ENCODE peak calls at places on chromosome 4, in five cellular contexts. One of them, this sample, is unnamed.

GRCh38 chr4:158769175-158769831 is 477 bp downstream of the FNIP2 start:
- DNase-seq in OCI-LY7: no peak
- DNase-seq in IMR-90: no peak
- DNase-seq in fibroblast of lung: peak; percentile 16
- DNase-seq in PC-9: peak; percentile 15
- DNase-seq in this sample: peak; percentile 69

GRCh38 chr4:2301806-2302205 is 39.9 kb upstream of the MXD4 start:
- DNase-seq in PC-9: no peak
- DNase-seq in IMR-90: no peak
- DNase-seq in OCI-LY7: no peak
- DNase-seq in fibroblast of lung: peak; percentile 31
- DNase-seq in this sample: no peak

GRCh38 chr4:112857461-112857860 is 192.0 kb upstream of the ANK2 start:
- DNase-seq in fibroblast of lung: peak; percentile 76
- DNase-seq in IMR-90: peak; percentile 80
- DNase-seq in PC-9: no peak
- DNase-seq in OCI-LY7: no peak
- DNase-seq in this sample: peak; percentile 94

GRCh38 chr4:53119685-53120084 is 246.2 kb downstream of the SCFD2 start:
- DNase-seq in OCI-LY7: no peak
- DNase-seq in fibroblast of lung: peak; percentile 44
- DNase-seq in PC-9: no peak
- DNase-seq in IMR-90: peak; percentile 75
- DNase-seq in this sample: peak; percentile 82

GRCh38 chr4:88706574-88706973 is 8.9 kb upstream of the NAP1L5 start:
- DNase-seq in fibroblast of lung: peak; percentile 82
- DNase-seq in OCI-LY7: no peak
- DNase-seq in PC-9: no peak
- DNase-seq in IMR-90: peak; percentile 77
- DNase-seq in this sample: peak; percentile 83

GRCh38 chr4:126267689-126268088 is 952.9 kb downstream of the FAT4 start:
- DNase-seq in fibroblast of lung: peak; percentile 60
- DNase-seq in OCI-LY7: no peak
- DNase-seq in PC-9: no peak
- DNase-seq in IMR-90: peak; percentile 43
- DNase-seq in this sample: peak; percentile 61

GRCh38 chr4:8676676-8677075 is 84.1 kb downstream of the CPZ start:
- DNase-seq in IMR-90: no peak
- DNase-seq in fibroblast of lung: no peak
- DNase-seq in PC-9: no peak
- DNase-seq in OCI-LY7: no peak
- DNase-seq in this sample: no peak

GRCh38 chr4:15656038-15656470 is 897 bp upstream of the FBXL5 start:
- DNase-seq in PC-9: no peak
- DNase-seq in IMR-90: no peak
- DNase-seq in OCI-LY7: no peak
- DNase-seq in fibroblast of lung: no peak
- DNase-seq in this sample: no peak

GRCh38 chr4:134544303-134544761 is 342.7 kb upstream of the PABPC4L start:
- DNase-seq in IMR-90: no peak
- DNase-seq in fibroblast of lung: no peak
- DNase-seq in PC-9: no peak
- DNase-seq in OCI-LY7: no peak
- DNase-seq in this sample: peak; percentile 37

GRCh38 chr4:26105372-26105771 is 191.4 kb downstream of the SMIM20 start:
- DNase-seq in fibroblast of lung: peak; percentile 36
- DNase-seq in PC-9: no peak
- DNase-seq in OCI-LY7: no peak
- DNase-seq in IMR-90: peak; percentile 3
- DNase-seq in this sample: no peak

GRCh38 chr4:84403656-84404055 is 95.4 kb downstream of the NKX6-1 start:
- DNase-seq in PC-9: no peak
- DNase-seq in IMR-90: no peak
- DNase-seq in fibroblast of lung: no peak
- DNase-seq in OCI-LY7: no peak
- DNase-seq in this sample: peak; percentile 30

GRCh38 chr4:148225639-148226038 is 216.6 kb downstream of the NR3C2 start:
- DNase-seq in fibroblast of lung: no peak
- DNase-seq in PC-9: no peak
- DNase-seq in OCI-LY7: no peak
- DNase-seq in IMR-90: peak; percentile 2
- DNase-seq in this sample: peak; percentile 20

GRCh38 chr4:145886871-145887240 is 51.8 kb downstream of the ZNF827 start:
- DNase-seq in fibroblast of lung: no peak
- DNase-seq in IMR-90: no peak
- DNase-seq in OCI-LY7: peak; percentile 52
- DNase-seq in PC-9: no peak
- DNase-seq in this sample: no peak

GRCh38 chr4:173509031-173510001 is 20.7 kb downstream of the HAND2 start:
- DNase-seq in OCI-LY7: no peak
- DNase-seq in IMR-90: no peak
- DNase-seq in PC-9: no peak
- DNase-seq in fibroblast of lung: peak; percentile 53
- DNase-seq in this sample: peak; percentile 86

GRCh38 chr4:110139106-110139505 is 59.3 kb downstream of the ELOVL6 start:
- DNase-seq in OCI-LY7: no peak
- DNase-seq in fibroblast of lung: no peak
- DNase-seq in PC-9: no peak
- DNase-seq in IMR-90: no peak
- DNase-seq in this sample: no peak

GRCh38 chr4:8706221-8707044 is 113.9 kb downstream of the CPZ start:
- DNase-seq in PC-9: no peak
- DNase-seq in OCI-LY7: no peak
- DNase-seq in IMR-90: no peak
- DNase-seq in fibroblast of lung: no peak
- DNase-seq in this sample: no peak

GRCh38 chr4:40992472-40993298 is 221.7 kb downstream of the APBB2 start:
- DNase-seq in fibroblast of lung: peak; percentile 87
- DNase-seq in PC-9: no peak
- DNase-seq in OCI-LY7: peak; percentile 90
- DNase-seq in IMR-90: peak; percentile 88
- DNase-seq in this sample: peak; percentile 82

GRCh38 chr4:106238819-106239420 is 77.1 kb downstream of the TBCK start:
- DNase-seq in fibroblast of lung: peak; percentile 39
- DNase-seq in PC-9: peak; percentile 1
- DNase-seq in IMR-90: peak; percentile 34
- DNase-seq in OCI-LY7: peak; percentile 38
- DNase-seq in this sample: peak; percentile 59

GRCh38 chr4:5004496-5004895 is 14.8 kb downstream of the CYTL1 start:
- DNase-seq in IMR-90: no peak
- DNase-seq in PC-9: no peak
- DNase-seq in OCI-LY7: no peak
- DNase-seq in fibroblast of lung: no peak
- DNase-seq in this sample: no peak

GRCh38 chr4:52038109-52038912 is at the start of gene SGCB:
- DNase-seq in IMR-90: peak; percentile 31
- DNase-seq in PC-9: peak; percentile 19
- DNase-seq in OCI-LY7: peak; percentile 70
- DNase-seq in fibroblast of lung: peak; percentile 41
- DNase-seq in this sample: peak; percentile 82

GRCh38 chr4:77358315-77358928 is 201.4 kb downstream of the CCNG2 start:
- DNase-seq in fibroblast of lung: peak; percentile 51
- DNase-seq in IMR-90: peak; percentile 40
- DNase-seq in PC-9: peak; percentile 6
- DNase-seq in OCI-LY7: peak; percentile 42
- DNase-seq in this sample: peak; percentile 71

GRCh38 chr4:39354178-39354503 is 12.0 kb downstream of the RFC1 start:
- DNase-seq in OCI-LY7: no peak
- DNase-seq in IMR-90: no peak
- DNase-seq in fibroblast of lung: no peak
- DNase-seq in PC-9: no peak
- DNase-seq in this sample: no peak

GRCh38 chr4:89009107-89009506 is 47.9 kb downstream of the FAM13A start:
- DNase-seq in fibroblast of lung: no peak
- DNase-seq in OCI-LY7: no peak
- DNase-seq in PC-9: no peak
- DNase-seq in IMR-90: no peak
- DNase-seq in this sample: no peak

GRCh38 chr4:71231073-71231752 is 107.6 kb upstream of the SLC4A4 start:
- DNase-seq in fibroblast of lung: peak; percentile 94
- DNase-seq in IMR-90: peak; percentile 59
- DNase-seq in PC-9: no peak
- DNase-seq in OCI-LY7: no peak
- DNase-seq in this sample: peak; percentile 67

GRCh38 chr4:170087163-170087700 is 2.5 kb downstream of the AADAT start:
- DNase-seq in fibroblast of lung: peak; percentile 2
- DNase-seq in PC-9: no peak
- DNase-seq in IMR-90: no peak
- DNase-seq in OCI-LY7: no peak
- DNase-seq in this sample: peak; percentile 7

GRCh38 chr4:36241771-36242170 is 2.5 kb downstream of the ARAP2 start:
- DNase-seq in fibroblast of lung: peak; percentile 1
- DNase-seq in PC-9: no peak
- DNase-seq in IMR-90: no peak
- DNase-seq in OCI-LY7: peak; percentile 45
- DNase-seq in this sample: no peak

GRCh38 chr4:53931423-53932060 is 132.9 kb downstream of the CHIC2 start:
- DNase-seq in IMR-90: no peak
- DNase-seq in OCI-LY7: no peak
- DNase-seq in PC-9: no peak
- DNase-seq in fibroblast of lung: no peak
- DNase-seq in this sample: peak; percentile 54

GRCh38 chr4:150240011-150240410 is 161.8 kb downstream of the DCLK2 start:
- DNase-seq in OCI-LY7: no peak
- DNase-seq in fibroblast of lung: no peak
- DNase-seq in PC-9: no peak
- DNase-seq in IMR-90: no peak
- DNase-seq in this sample: peak; percentile 53

GRCh38 chr4:96654045-96654444 is 814.2 kb downstream of the PDHA2 start:
- DNase-seq in OCI-LY7: no peak
- DNase-seq in fibroblast of lung: no peak
- DNase-seq in IMR-90: no peak
- DNase-seq in PC-9: no peak
- DNase-seq in this sample: no peak

GRCh38 chr4:96652821-96653220 is 812.9 kb downstream of the PDHA2 start:
- DNase-seq in IMR-90: no peak
- DNase-seq in OCI-LY7: no peak
- DNase-seq in PC-9: no peak
- DNase-seq in fibroblast of lung: no peak
- DNase-seq in this sample: no peak

GRCh38 chr4:96652158-96652557 is 812.3 kb downstream of the PDHA2 start:
- DNase-seq in fibroblast of lung: no peak
- DNase-seq in OCI-LY7: no peak
- DNase-seq in PC-9: no peak
- DNase-seq in IMR-90: no peak
- DNase-seq in this sample: no peak

GRCh38 chr4:96646146-96646545 is 806.3 kb downstream of the PDHA2 start:
- DNase-seq in OCI-LY7: no peak
- DNase-seq in PC-9: no peak
- DNase-seq in fibroblast of lung: no peak
- DNase-seq in IMR-90: no peak
- DNase-seq in this sample: no peak

DNA sequence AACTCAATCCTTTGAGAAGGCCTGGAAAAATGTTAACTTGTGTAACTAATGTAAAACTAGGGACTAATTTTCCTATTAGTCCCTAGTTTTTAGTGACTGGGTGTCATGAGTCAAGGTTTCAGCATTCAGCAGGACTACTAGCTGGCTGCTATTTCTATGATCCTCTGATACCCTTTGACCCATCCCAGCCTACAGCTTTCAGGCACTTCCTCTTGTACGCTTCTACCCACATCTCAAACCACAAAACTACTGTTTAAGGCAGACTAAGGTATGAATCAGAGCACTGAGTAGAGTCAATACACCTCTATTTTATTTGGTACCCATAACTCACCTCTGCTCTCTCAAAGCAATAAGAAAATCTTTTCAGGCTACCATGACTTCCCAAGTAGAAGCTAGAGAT is 809.6 kb downstream of the PDHA2 start:
- DNase-seq in OCI-LY7: no peak
- DNase-seq in IMR-90: no peak
- DNase-seq in PC-9: peak; percentile 38
- DNase-seq in fibroblast of lung: no peak
- DNase-seq in this sample: no peak
- H2AFZ ChIP-seq in OCI-LY7: no peak overlapping the region
- H2AFZ ChIP-seq in IMR-90: no peak overlapping the region
- H2AFZ ChIP-seq in PC-9: no peak overlapping the region
- H2AFZ ChIP-seq in fibroblast of lung: no peak overlapping the region
- H2AFZ ChIP-seq in this sample: no peak overlapping the region

GRCh38 chr4:6749340-6750171 is 33.0 kb upstream of the KIAA0232 start:
- DNase-seq in PC-9: peak; percentile 93
- DNase-seq in fibroblast of lung: peak; percentile 53
- DNase-seq in IMR-90: peak; percentile 33
- DNase-seq in OCI-LY7: no peak
- DNase-seq in this sample: peak; percentile 81
- H3K4me1 ChIP-seq in PC-9: peaks cover 78% of the 10 kb centered on the region
- H3K4me1 ChIP-seq in fibroblast of lung: peaks cover 8% of the 10 kb centered on the region
- H3K4me1 ChIP-seq in IMR-90: peaks cover 8% of the 10 kb centered on the region
- H3K4me1 ChIP-seq in OCI-LY7: no peaks in the 10 kb centered on the region
- H3K4me1 ChIP-seq in this sample: peaks cover 11% of the 10 kb centered on the region

DNA sequence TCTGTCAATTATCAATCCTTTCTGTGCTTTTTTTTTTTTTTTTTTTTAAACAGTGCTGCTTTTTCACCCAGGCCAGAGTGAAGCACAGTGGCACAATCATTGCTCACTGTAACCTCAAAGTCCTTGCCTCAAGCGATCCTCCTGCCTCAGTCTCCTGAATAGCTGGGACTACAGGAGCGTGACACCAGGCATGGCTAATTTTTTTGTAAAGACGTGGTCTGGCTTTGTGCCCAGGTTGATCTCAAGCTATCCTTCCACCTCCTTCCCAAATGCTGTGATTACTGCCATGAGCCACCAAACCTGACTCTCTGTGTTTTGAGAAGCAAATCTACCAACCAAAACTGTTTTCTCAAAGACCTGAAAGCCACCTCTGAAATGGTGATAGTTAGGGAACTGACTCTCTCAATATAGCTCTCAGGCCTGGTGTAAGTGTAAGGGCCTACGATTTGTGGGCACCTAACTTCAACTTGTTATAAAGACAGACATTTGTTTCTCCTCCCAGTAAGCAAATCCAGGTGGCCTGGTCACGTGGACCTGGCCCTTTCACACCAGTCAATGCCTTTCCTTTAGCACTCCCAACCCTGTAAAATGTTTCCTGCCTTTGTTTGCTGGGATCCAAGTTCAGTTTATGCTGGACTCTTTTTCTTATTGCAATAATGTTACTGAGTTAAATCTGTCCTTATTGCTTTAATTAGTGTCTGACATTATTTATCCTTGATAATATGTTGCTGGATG is 2015.9 kb downstream of the PCDH7 start:
- DNase-seq in fibroblast of lung: no peak
- DNase-seq in IMR-90: no peak
- DNase-seq in OCI-LY7: no peak
- DNase-seq in PC-9: no peak
- DNase-seq in this sample: no peak
- H2AFZ ChIP-seq in fibroblast of lung: no peak overlapping the region
- H2AFZ ChIP-seq in IMR-90: no peak overlapping the region
- H2AFZ ChIP-seq in OCI-LY7: peak overlapping the region; percentile 10
- H2AFZ ChIP-seq in PC-9: peak overlapping the region; percentile 55
- H2AFZ ChIP-seq in this sample: no peak overlapping the region

DNA sequence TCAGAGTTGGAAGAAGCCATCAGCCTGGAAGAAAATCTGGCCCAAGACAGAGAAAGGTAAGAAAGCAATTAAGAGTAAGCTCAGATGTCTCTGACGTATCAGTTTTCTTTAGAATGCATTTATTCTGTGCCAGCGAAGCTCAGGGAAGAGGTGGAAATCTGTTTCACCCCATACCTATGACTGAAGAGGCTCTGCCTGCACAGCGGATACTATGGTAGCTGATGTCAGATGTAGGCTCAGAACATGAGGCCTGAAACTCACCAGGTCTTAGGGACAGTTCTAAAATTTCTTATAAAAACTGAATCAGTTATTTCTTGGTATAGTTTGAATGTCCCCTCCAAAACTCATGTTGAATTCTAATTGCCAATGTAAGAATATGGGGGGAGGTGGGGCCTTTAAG is 30.9 kb downstream of the VEGFC start:
- DNase-seq in PC-9: no peak
- DNase-seq in OCI-LY7: no peak
- DNase-seq in fibroblast of lung: no peak
- DNase-seq in IMR-90: no peak
- DNase-seq in this sample: no peak
- H3K4me1 ChIP-seq in PC-9: no peaks in the 10 kb centered on the region
- H3K4me1 ChIP-seq in OCI-LY7: no peaks in the 10 kb centered on the region
- H3K4me1 ChIP-seq in fibroblast of lung: peaks cover 3% of the 10 kb centered on the region
- H3K4me1 ChIP-seq in IMR-90: peaks cover 15% of the 10 kb centered on the region
- H3K4me1 ChIP-seq in this sample: peaks cover 46% of the 10 kb centered on the region

This sample was measured in GM23248.